ENCODE peak calls at places on chromosomes 6 and 20, in seven cellular contexts. V is fibroblast of pulmonary artery, F is HFF-Myc, T is epithelial cell of esophagus, O is IMR-90, C is ovary, P is K562. U is an unnamed sample.

GRCh38 chr6:11212625-11213024 is 19.8 kb downstream of the NEDD9 start:
- DNase-seq in V (peak), F (no peak), T (peak), O (peak), C (no peak), P (no peak), U (peak)

GRCh38 chr6:157241411-157241979 is 81.8 kb downstream of the TMEM242 start:
- DNase-seq in V (no peak), F (no peak), T (peak), O (no peak), C (no peak), P (no peak), U (no peak)

GRCh38 chr20:19992996-19993908 is 23.9 kb upstream of the NAA20 start:
- DNase-seq in V (peak), F (peak), T (peak), O (peak), C (peak), P (no peak), U (peak)

GRCh38 chr6:105869835-105870506 is 216.2 kb upstream of the PRDM1 start:
- DNase-seq in V (no peak), F (no peak), T (no peak), O (no peak), C (no peak), P (no peak), U (no peak)

GRCh38 chr6:958531-958930 is 265.6 kb upstream of the EXOC2 start:
- DNase-seq in V (no peak), F (peak), T (peak), O (peak), C (no peak), P (no peak), U (no peak)

GRCh38 chr6:1771324-1771723 is 161.6 kb downstream of the FOXC1 start:
- DNase-seq in V (peak), F (no peak), T (peak), O (peak), C (no peak), P (no peak), U (peak)

GRCh38 chr20:50834599-50835005 is 39.7 kb downstream of the BCAS4 start:
- DNase-seq in V (peak), F (peak), T (peak), O (peak), C (no peak), P (no peak), U (peak)

GRCh38 chr20:38286586-38287502 is 17.1 kb upstream of the BPI start:
- DNase-seq in V (no peak), F (no peak), T (no peak), O (no peak), C (no peak), P (no peak), U (no peak)

GRCh38 chr6:1233924-1234323 is 78.0 kb upstream of the FOXQ1 start:
- DNase-seq in V (no peak), F (no peak), T (no peak), O (no peak), C (no peak), P (no peak), U (no peak)

GRCh38 chr6:17672064-17672718 is 34.5 kb downstream of the NUP153 start:
- DNase-seq in V (no peak), F (no peak), T (no peak), O (no peak), C (no peak), P (no peak), U (no peak)
- TF ChIP-seq CTCF in V (no peak), F (no peak), T (no peak), O (no peak), C (no peak), P (no peak), U (no peak)

GRCh38 chr20:41466836-41467619 is 100.4 kb upstream of the EMILIN3 start:
- DNase-seq in V (no peak), F (no peak), T (no peak), O (no peak), C (no peak), P (no peak), U (no peak)

GRCh38 chr20:41470362-41471095 is 103.9 kb upstream of the EMILIN3 start:
- DNase-seq in V (no peak), F (no peak), T (no peak), O (no peak), C (no peak), P (no peak), U (no peak)

GRCh38 chr20:41469868-41470267 is 103.2 kb upstream of the EMILIN3 start:
- DNase-seq in V (no peak), F (no peak), T (no peak), O (no peak), C (no peak), P (no peak), U (no peak)

GRCh38 chr20:41468994-41469600 is 102.5 kb upstream of the EMILIN3 start:
- DNase-seq in V (no peak), F (no peak), T (no peak), O (no peak), C (no peak), P (no peak), U (no peak)

DNA sequence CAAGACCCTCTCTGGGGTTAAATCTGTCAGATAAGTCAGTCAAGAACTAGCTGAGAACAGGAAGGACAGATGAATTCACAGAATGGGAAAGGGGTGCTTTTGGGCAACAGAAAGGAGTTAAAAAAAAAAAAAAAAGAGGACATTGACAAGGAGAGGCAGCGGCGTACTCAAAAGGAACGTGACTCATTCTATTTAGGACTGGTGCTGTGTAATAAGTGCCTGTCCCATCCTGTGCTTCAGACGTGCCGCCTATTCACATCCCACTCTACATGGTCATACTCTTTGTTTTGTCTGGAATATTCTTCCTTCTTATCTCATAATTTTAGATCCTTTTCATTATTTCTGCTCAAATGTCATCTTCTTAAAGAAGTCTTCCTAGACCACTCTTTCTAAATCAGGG is 101.1 kb upstream of the EMILIN3 start:
- DNase-seq in V (no peak), F (no peak), T (peak), O (no peak), C (no peak), P (no peak), U (peak)
- H3K4me3 ChIP-seq in V (no peak), F (no peak), T (no peak), O (no peak), C (no peak), P (no peak), U (no peak)

GRCh38 chr6:111775145-111775936 is 97.9 kb downstream of the FYN start:
- DNase-seq in V (no peak), F (no peak), T (no peak), O (no peak), C (no peak), P (no peak), U (no peak)

GRCh38 chr6:111776236-111777189 is 96.7 kb downstream of the FYN start:
- DNase-seq in V (no peak), F (no peak), T (no peak), O (no peak), C (no peak), P (no peak), U (no peak)

GRCh38 chr6:111779031-111779430 is 94.2 kb downstream of the FYN start:
- DNase-seq in V (no peak), F (no peak), T (no peak), O (no peak), C (no peak), P (no peak), U (no peak)

GRCh38 chr6:111779660-111780059 is 93.6 kb downstream of the FYN start:
- DNase-seq in V (no peak), F (no peak), T (no peak), O (no peak), C (no peak), P (no peak), U (no peak)

GRCh38 chr6:111777357-111777756 is 95.9 kb downstream of the FYN start:
- DNase-seq in V (no peak), F (no peak), T (no peak), O (no peak), C (no peak), P (no peak), U (no peak)
- TF ChIP-seq CTCF in V (no peak), F (no peak), T (no peak), O (no peak), C (no peak), P (no peak), U (no peak)

DNA sequence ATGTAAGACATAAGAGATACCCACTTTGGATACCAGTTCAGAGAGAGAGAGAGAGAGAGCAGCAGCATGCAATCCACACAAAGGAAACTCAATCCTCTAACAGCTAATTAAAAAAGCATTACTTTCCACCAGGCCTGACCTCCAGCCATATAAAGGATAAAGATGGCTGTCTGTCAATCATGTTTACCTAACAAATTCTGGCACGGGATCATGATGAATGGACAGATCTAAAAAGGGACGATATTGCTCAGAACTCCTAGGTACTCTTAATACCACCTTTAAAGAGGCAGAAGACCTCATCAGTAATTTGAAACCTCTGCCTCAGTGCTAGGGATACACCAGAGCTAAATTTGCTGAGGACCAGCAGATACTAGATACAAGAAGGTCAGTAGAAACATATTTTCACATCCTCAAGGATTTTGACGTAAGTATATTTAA is 159.2 kb downstream of the RPS12 start:
- DNase-seq in V (no peak), F (no peak), T (no peak), O (no peak), C (no peak), P (no peak), U (no peak)
- H3K4me3 ChIP-seq in V (no peak), F (no peak), T (no peak), O (no peak), C (no peak), P (no peak), U (no peak)

DNA sequence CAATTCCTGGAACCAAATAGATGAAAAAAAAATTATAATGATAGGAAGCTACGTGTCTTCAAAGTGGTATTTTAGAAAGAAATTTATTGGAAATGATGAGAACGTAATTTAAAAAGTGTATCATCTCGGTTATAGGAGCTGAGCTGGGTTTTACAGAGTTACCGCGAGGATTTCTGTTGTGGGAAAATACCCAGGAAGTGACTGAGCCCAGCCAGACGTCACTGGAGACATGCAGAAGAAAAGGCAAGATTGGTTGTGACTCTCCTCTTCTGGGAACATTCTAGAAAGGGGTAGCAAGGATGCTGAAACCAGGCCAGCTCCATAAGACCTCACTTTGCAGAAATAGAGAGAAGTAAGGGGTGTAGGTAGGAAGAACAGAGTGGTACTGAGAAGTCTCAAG is 95.9 kb upstream of the ADGRF1 start:
- DNase-seq in V (peak), F (no peak), T (peak), O (peak), C (no peak), P (no peak), U (peak)
- TF ChIP-seq CTCF in V (no peak), F (no peak), T (no peak), O (no peak), C (no peak), P (no peak), U (no peak)

DNA sequence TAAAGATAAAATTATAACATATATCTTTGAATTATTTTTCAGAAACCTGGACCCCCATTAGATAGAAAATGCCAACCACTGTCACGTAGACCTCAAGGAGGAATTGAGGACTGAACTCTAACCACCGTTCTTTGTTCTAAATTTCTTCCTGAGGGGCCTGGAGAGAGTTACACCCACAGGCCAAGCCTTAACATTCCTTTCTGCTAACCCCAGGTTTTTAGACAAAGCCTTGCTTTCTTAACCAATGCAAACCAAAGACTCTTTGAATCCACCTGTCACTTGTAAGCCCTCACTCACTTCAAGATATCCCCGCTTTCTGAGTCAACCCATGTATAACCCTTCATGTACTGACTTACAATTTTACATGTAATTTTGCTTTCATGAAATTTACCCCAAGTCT is 41.0 kb downstream of the SNX14 start:
- DNase-seq in V (no peak), F (no peak), T (no peak), O (no peak), C (no peak), P (no peak), U (no peak)
- H3K4me3 ChIP-seq in V (no peak), F (no peak), T (no peak), O (no peak), C (no peak), P (no peak), U (no peak)

DNA sequence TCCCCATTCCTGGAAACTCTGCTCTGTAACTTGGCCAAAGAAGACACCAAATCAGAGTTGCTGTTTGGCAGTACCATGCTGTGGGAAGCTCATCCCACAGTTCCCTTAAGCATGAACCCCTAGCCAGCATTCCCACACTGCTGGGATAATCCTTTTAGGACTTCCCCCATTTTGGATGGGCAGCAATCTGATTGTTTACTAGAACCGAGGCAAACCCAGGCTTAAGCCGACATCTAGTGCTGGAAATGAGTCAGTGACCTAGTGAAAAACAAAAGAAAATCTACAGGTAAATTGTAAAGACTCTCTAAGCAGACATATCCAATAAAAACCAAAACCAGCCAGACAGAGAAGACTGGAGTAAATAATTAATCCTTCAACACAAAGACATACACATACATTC is 5.2 kb downstream of the DNAH8 start:
- DNase-seq in V (peak), F (no peak), T (peak), O (peak), C (no peak), P (no peak), U (peak)
- TF ChIP-seq CTCF in V (peak), F (peak), T (peak), O (peak), C (no peak), P (no peak), U (peak)

GRCh38 chr20:5430670-5431069 is 113.9 kb upstream of the PROKR2 start:
- DNase-seq in V (no peak), F (no peak), T (no peak), O (no peak), C (no peak), P (no peak), U (no peak)
- H3K4me3 ChIP-seq in V (no peak), F (no peak), T (no peak), O (no peak), C (no peak), P (no peak), U (no peak)

DNA sequence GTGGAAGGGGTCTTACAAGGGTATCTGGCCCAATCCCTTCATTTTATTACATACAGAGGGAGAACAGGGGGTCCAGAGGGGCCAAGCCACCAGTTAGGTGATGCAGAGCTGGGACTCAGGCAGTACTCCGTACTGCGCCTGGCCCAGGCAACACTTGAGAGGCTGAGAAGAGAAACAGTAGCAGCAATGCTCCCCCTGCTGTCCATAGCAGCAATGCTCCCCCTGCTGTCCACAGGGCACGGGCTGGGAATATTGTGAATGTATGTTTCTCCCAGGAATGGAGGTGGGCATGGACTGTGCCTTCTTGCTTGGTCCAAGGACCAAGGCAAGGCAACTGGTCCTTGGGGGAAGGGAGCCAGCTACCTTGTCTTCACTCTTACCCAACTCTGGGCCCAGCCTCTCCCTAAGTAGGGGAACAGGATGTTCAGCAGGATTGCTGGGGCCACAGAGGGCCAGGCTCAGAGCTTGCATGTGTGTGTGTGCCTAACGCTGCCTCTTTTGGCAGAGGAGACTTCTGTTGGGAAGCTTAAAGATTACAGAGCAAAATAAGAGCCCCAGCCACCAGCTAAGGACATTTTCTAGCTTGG is 14.8 kb upstream of the FAM83C start:
- DNase-seq in V (peak), F (no peak), T (peak), O (peak), C (no peak), P (peak), U (peak)
- TF ChIP-seq CTCF in V (peak), F (peak), T (peak), O (peak), C (peak), P (peak), U (peak)